ENCODE peak calls at places on chromosomes 11 and 22, in four cellular contexts. L, V, S and C are unnamed samples. For H3K4me1 and H3K27me3, the result is how much of the 10 kb centered on the place peaks cover.

GRCh38 chr22:44701824-44702478 is at the start of gene PRR5:
- DNase-seq in L (peak), V (peak), S (peak), C (peak)

GRCh38 chr11:119584193-119585037 is 144.6 kb downstream of the NECTIN1 start:
- DNase-seq in L (no peak), V (peak), S (no peak), C (no peak)

GRCh38 chr22:24157783-24158170 is 23.5 kb upstream of the SUSD2 start:
- DNase-seq in L (no peak), V (no peak), S (no peak), C (no peak)

GRCh38 chr11:43508511-43508918 is 149.8 kb downstream of the TTC17 start:
- DNase-seq in L (no peak), V (no peak), S (no peak), C (no peak)

GRCh38 chr11:122197055-122197987 is 81.3 kb upstream of the BLID start:
- DNase-seq in L (no peak), V (no peak), S (peak), C (no peak)

GRCh38 chr11:19562156-19562555 is 150.5 kb upstream of the NAV2 start:
- DNase-seq in L (no peak), V (no peak), S (no peak), C (no peak)

GRCh38 chr22:38578505-38578904 is 8.5 kb upstream of the DMC1 start:
- DNase-seq in L (no peak), V (no peak), S (no peak), C (no peak)

GRCh38 chr11:63535734-63536133 is 874 bp upstream of the PLAAT4 start:
- DNase-seq in L (no peak), V (no peak), S (no peak), C (peak)

GRCh38 chr11:131671320-131671719 is 300.9 kb downstream of the NTM start:
- DNase-seq in L (no peak), V (no peak), S (no peak), C (no peak)

GRCh38 chr11:102367364-102367763 is 20.4 kb downstream of the BIRC2 start:
- DNase-seq in L (no peak), V (no peak), S (no peak), C (no peak)

GRCh38 chr11:118917488-118918127 is 8.1 kb downstream of the BCL9L start:
- DNase-seq in L (peak), V (peak), S (peak), C (peak)

GRCh38 chr22:27880778-27881394 is 38.2 kb downstream of the PITPNB start:
- DNase-seq in L (no peak), V (no peak), S (peak), C (peak)

GRCh38 chr11:14376920-14377319 is 17.9 kb upstream of the RRAS2 start:
- DNase-seq in L (no peak), V (no peak), S (no peak), C (no peak)

GRCh38 chr11:91067666-91068065 is 844.8 kb upstream of the CHORDC1 start:
- DNase-seq in L (no peak), V (no peak), S (no peak), C (no peak)

GRCh38 chr11:112128483-112129121 is 35.3 kb downstream of the IL18 start:
- DNase-seq in L (no peak), V (no peak), S (no peak), C (no peak)

GRCh38 chr11:128552783-128553661 is 34.3 kb downstream of the ETS1 start:
- DNase-seq in L (peak), V (no peak), S (no peak), C (no peak)

GRCh38 chr11:126334665-126335462 is 20.6 kb upstream of the ST3GAL4 start:
- DNase-seq in L (no peak), V (no peak), S (no peak), C (no peak)

GRCh38 chr11:128890216-128890542 is 977 bp upstream of the KCNJ5 start:
- DNase-seq in L (no peak), V (no peak), S (no peak), C (no peak)

GRCh38 chr11:132586801-132587200 is 945.5 kb downstream of the OPCML start:
- DNase-seq in L (no peak), V (no peak), S (no peak), C (no peak)

GRCh38 chr11:976431-977160 is 50.9 kb downstream of the AP2A2 start:
- DNase-seq in L (no peak), V (no peak), S (no peak), C (no peak)

GRCh38 chr11:80843266-80843974 is 1402.6 kb upstream of the TENM4 start:
- DNase-seq in L (no peak), V (no peak), S (no peak), C (no peak)

GRCh38 chr22:50526849-50527801 is 1.7 kb upstream of the SCO2 start:
- DNase-seq in L (no peak), V (no peak), S (peak), C (no peak)

GRCh38 chr22:30325065-30325720 is 1.5 kb downstream of the TBC1D10A start:
- DNase-seq in L (no peak), V (no peak), S (peak), C (no peak)

GRCh38 chr11:46309669-46310288 is 32.3 kb downstream of the CREB3L1 start:
- DNase-seq in L (no peak), V (no peak), S (no peak), C (no peak)

GRCh38 chr11:14713518-14714244 is 70.1 kb downstream of the PDE3B start:
- DNase-seq in L (no peak), V (no peak), S (no peak), C (peak)

GRCh38 chr22:37300551-37301017 is 18.3 kb downstream of the CYTH4 start:
- DNase-seq in L (peak), V (no peak), S (no peak), C (peak)

GRCh38 chr11:94544832-94545640 is 1.3 kb downstream of the FUT4 start:
- DNase-seq in L (no peak), V (peak), S (peak), C (peak)

GRCh38 chr11:114821626-114822025 is 143.3 kb downstream of the NXPE2 start:
- DNase-seq in L (no peak), V (no peak), S (no peak), C (no peak)

GRCh38 chr11:405976-406795 is 8.6 kb downstream of the SIGIRR start:
- DNase-seq in L (no peak), V (no peak), S (no peak), C (no peak)

GRCh38 chr11:11545285-11546275 is 76.2 kb downstream of the GALNT18 start:
- DNase-seq in L (no peak), V (no peak), S (no peak), C (no peak)

GRCh38 chr22:25933158-25933788 is 191.3 kb downstream of the MYO18B start:
- DNase-seq in L (no peak), V (no peak), S (no peak), C (no peak)

GRCh38 chr11:106608677-106609076 is 409.6 kb downstream of the GUCY1A2 start:
- DNase-seq in L (no peak), V (no peak), S (no peak), C (no peak)

GRCh38 chr22:40325315-40325714 is 21.0 kb upstream of the ADSL start:
- DNase-seq in L (peak), V (no peak), S (no peak), C (no peak)
- H3K27ac ChIP-seq in L (peak), V (no peak), S (no peak), C (no peak)

GRCh38 chr11:65885808-65886536 is 2.3 kb downstream of the FIBP start:
- DNase-seq in L (no peak), V (no peak), S (no peak), C (no peak)

GRCh38 chr11:65885231-65885630 is 3.0 kb downstream of the FIBP start:
- DNase-seq in L (no peak), V (no peak), S (no peak), C (no peak)

GRCh38 chr11:65888163-65888814 is at the start of gene FIBP:
- DNase-seq in L (peak), V (peak), S (peak), C (peak)

GRCh38 chr11:65887026-65887722 is 1.1 kb downstream of the FIBP start:
- DNase-seq in L (no peak), V (peak), S (no peak), C (no peak)

GRCh38 chr11:65887723-65888162 is 528 bp downstream of the FIBP start:
- DNase-seq in L (no peak), V (no peak), S (no peak), C (no peak)
- H3K4me1 ChIP-seq in L (half or more), V (under half), S (under half), C (under half)

GRCh38 chr11:17696741-17697140 is 22.6 kb upstream of the MYOD1 start:
- DNase-seq in L (no peak), V (no peak), S (no peak), C (no peak)

GRCh38 chr11:17695454-17696441 is 23.6 kb upstream of the MYOD1 start:
- DNase-seq in L (no peak), V (no peak), S (no peak), C (no peak)

GRCh38 chr11:17694711-17695110 is 24.7 kb upstream of the MYOD1 start:
- DNase-seq in L (no peak), V (no peak), S (no peak), C (no peak)

GRCh38 chr11:17699157-17700114 is 19.9 kb upstream of the MYOD1 start:
- DNase-seq in L (no peak), V (no peak), S (no peak), C (no peak)

GRCh38 chr11:17697175-17697949 is 22.0 kb upstream of the MYOD1 start:
- DNase-seq in L (no peak), V (no peak), S (no peak), C (no peak)
- H3K27me3 ChIP-seq in L (under half), V (under half), S (under half), C (under half)

GRCh38 chr22:46732041-46732379 is 6.0 kb downstream of the CERK start:
- DNase-seq in L (no peak), V (no peak), S (no peak), C (no peak)
- H3K27ac ChIP-seq in L (peak), V (peak), S (no peak), C (no peak)

GRCh38 chr11:68122936-68123539 is 1.9 kb upstream of the CHKA start:
- DNase-seq in L (no peak), V (peak), S (no peak), C (no peak)

GRCh38 chr11:68125164-68125563 is 4.0 kb upstream of the CHKA start:
- DNase-seq in L (no peak), V (no peak), S (no peak), C (no peak)

GRCh38 chr11:68128682-68129327 is 7.6 kb upstream of the CHKA start:
- DNase-seq in L (no peak), V (peak), S (peak), C (no peak)

GRCh38 chr11:68130121-68130520 is 8.9 kb upstream of the CHKA start:
- DNase-seq in L (no peak), V (no peak), S (no peak), C (no peak)

DNA sequence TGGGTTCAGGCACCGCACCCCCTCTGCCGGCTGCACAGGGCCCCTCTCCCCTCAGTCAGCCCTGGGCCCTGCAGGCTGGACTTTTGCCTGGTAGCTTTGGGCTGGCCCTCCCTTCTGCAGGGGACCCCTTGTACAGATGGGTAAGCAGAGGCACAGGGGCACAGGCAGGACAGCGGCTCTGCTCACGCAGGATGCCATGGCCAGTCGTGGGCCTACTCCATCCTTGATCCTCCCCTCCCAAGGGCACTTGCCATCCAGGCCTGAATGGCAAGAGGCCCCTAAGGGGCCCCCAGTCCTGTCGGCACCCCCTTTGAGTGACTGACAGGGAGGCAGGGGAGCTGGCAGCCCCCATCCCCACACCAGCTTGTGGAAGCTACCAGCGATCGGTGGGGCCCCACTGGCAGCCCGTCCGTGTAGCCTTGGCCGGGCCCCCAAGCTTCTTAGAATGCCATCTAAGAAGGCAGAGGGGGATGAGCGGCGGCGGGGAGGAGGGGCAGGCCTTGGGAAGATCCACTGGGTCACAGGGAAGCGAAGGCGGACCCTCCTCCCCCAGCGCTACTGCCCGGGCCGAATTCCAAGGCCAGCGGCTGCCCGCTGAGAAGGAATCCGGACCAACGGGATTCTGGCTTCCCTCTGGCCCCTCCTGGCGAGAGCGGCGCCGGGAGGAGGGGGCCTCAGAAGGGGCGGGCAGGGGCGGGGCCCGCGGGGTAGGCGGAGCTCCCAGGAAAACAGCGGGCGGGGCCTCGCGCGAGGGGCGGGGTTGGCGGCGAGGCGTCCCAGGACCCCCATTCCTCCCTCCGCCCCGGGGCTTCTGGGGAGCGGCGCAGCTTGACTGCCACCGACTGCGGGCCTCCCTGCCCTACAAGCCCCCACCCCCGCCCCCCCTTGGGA is 6.8 kb upstream of the CHKA start:
- DNase-seq in L (no peak), V (peak), S (peak), C (no peak)
- H3K4me1 ChIP-seq in L (under half), V (under half), S (under half), C (under half)

GRCh38 chr22:19641983-19642451 is 72.3 kb upstream of the SEPTIN5 start:
- DNase-seq in L (no peak), V (no peak), S (no peak), C (no peak)
- H3K27me3 ChIP-seq in L (under half), V (under half), S (under half), C (under half)

DNA sequence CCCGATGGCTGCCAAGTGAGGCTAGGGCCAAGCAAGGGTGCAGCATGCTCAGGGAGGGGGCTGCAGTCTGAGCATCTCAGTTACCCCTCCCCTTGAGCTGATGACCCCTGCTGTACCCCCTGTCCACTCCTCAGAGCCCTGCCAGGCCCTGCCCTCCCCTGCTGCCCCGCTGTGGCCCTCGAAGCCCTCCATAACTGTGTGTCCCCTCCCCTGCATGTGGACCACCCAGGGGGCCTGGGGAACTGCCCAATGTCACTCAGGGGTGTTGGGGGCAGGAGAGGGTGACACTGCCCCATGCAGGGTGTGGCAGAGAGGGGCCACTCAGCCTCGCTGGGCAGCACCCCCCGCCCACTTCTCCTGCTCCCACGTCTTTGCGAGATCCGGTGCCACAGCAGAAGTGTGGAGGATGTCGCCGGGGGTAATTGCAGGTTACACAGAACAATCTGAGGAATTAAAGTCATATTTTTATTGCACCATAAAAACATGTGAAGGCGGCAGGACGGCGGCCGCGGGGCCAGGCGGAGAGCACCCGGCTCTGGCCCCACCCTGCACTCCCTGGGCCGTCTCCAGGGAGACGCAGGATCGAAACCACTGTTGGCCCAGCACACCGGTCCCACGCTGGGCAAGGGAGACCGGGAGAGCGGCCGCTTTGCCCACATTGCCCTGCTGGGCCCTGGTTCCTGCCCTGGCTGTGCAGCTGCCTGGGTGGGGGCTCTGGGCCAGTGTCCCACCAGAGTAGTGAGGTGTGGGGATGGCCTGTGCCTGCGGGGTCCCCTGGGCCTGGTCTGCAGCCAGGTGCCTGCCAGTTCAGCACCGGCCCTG is 18.7 kb upstream of the GNB1L start:
- DNase-seq in L (no peak), V (no peak), S (peak), C (no peak)
- H3K27ac ChIP-seq in L (no peak), V (peak), S (no peak), C (no peak)

GRCh38 chr11:96256604-96257003 is 86.4 kb downstream of the MAML2 start:
- DNase-seq in L (no peak), V (no peak), S (no peak), C (no peak)

GRCh38 chr11:96259053-96259837 is 83.8 kb downstream of the MAML2 start:
- DNase-seq in L (no peak), V (no peak), S (no peak), C (no peak)

GRCh38 chr11:96260067-96260511 is 82.9 kb downstream of the MAML2 start:
- DNase-seq in L (no peak), V (no peak), S (no peak), C (no peak)

GRCh38 chr11:96257036-96257435 is 86.0 kb downstream of the MAML2 start:
- DNase-seq in L (no peak), V (no peak), S (no peak), C (no peak)

GRCh38 chr11:96257972-96258951 is 84.7 kb downstream of the MAML2 start:
- DNase-seq in L (peak), V (no peak), S (no peak), C (peak)
- H3K4me1 ChIP-seq in L (half or more), V (under half), S (under half), C (half or more)